ENCODE peak calls at places on chromosome 21, in four cellular contexts. Q, M, I and O are unnamed samples.

GRCh38 chr21:41825216-41825615 is 53.9 kb downstream of the PRDM15 start:
- DNase-seq in Q (no peak), M (no peak), I (no peak), O (no peak)

GRCh38 chr21:34243562-34243961 is 120.2 kb upstream of the KCNE2 start:
- DNase-seq in M (peak), Q (no peak), I (peak), O (peak)

GRCh38 chr21:35179990-35180557 is 131.0 kb upstream of the RUNX1 start:
- DNase-seq in M (no peak), Q (no peak), I (no peak), O (no peak)

GRCh38 chr21:36104306-36105300 is 30.3 kb upstream of the CBR3 start:
- DNase-seq in I (peak), M (no peak), Q (peak), O (peak)

GRCh38 chr21:14554948-14555347 is 8.8 kb upstream of the SAMSN1 start:
- DNase-seq in M (no peak), I (no peak), Q (no peak), O (no peak)

GRCh38 chr21:33691945-33692594 is 49.8 kb downstream of the ITSN1 start:
- DNase-seq in Q (no peak), M (no peak), I (no peak), O (no peak)

GRCh38 chr21:41597227-41597626 is 89.3 kb upstream of the TMPRSS2 start:
- DNase-seq in I (no peak), M (no peak), Q (no peak), O (no peak)

GRCh38 chr21:17451364-17451869 is 61.4 kb upstream of the CXADR start:
- DNase-seq in Q (no peak), M (peak), I (no peak), O (no peak)

GRCh38 chr21:27190601-27191000 is 223.7 kb upstream of the ADAMTS5 start:
- DNase-seq in M (no peak), Q (no peak), I (no peak), O (no peak)

GRCh38 chr21:34881421-34881820 is 167.7 kb downstream of the RUNX1 start:
- DNase-seq in I (no peak), M (no peak), Q (no peak), O (no peak)

GRCh38 chr21:16651956-16652355 is 860.9 kb upstream of the CXADR start:
- DNase-seq in M (no peak), Q (no peak), I (no peak), O (no peak)

GRCh38 chr21:21165063-21165645 is 166.9 kb downstream of the NCAM2 start:
- DNase-seq in I (no peak), M (no peak), Q (no peak), O (no peak)

GRCh38 chr21:41898998-41899397 is 19.9 kb upstream of the PRDM15 start:
- DNase-seq in M (no peak), Q (no peak), I (no peak), O (no peak)

GRCh38 chr21:14262039-14262438 is 46.1 kb downstream of the RBM11 start:
- DNase-seq in Q (no peak), I (no peak), M (no peak), O (no peak)

DNA sequence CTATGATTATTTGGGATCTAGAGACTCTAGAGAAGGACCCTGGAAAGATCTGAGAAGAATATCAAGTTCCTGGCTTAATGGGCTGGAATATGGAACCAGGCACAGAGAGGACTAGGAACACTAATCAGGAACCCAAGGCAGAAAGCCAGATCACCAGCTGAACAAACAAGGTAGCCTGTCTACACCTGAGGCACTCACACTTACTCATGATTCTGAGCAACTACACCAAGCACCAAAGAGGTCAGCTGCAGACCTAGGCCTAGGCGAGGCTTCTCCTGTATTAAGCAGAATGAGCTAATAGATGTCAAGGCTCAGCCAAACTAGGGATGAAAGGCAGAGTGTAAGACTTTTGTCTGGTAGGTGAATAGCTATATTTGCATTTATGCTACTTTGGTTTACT is 368.1 kb downstream of the LTN1 start:
- DNase-seq in Q (no peak), I (no peak), M (no peak), O (no peak)
- TF ChIP-seq FOSL1 in Q (no peak), I (no peak), M (no peak), O (no peak)

GRCh38 chr21:46254208-46254975 is 25.8 kb upstream of the LSS start:
- DNase-seq in M (no peak), Q (no peak), I (no peak), O (no peak)
- TF ChIP-seq FOSL1 in M (no peak), Q (no peak), I (no peak), O (no peak)

GRCh38 chr21:37636152-37636860 is 269.7 kb downstream of the DYRK1A start:
- DNase-seq in I (no peak), M (no peak), Q (no peak), O (no peak)
- TF ChIP-seq FOSL1 in I (no peak), M (no peak), Q (no peak), O (no peak)

GRCh38 chr21:44083631-44084291 is 23.4 kb upstream of the PWP2 start:
- DNase-seq in Q (no peak), I (no peak), M (no peak), O (no peak)
- TF ChIP-seq FOSL1 in Q (no peak), I (no peak), M (no peak), O (no peak)

GRCh38 chr21:31305888-31306287 is 38.2 kb downstream of the TIAM1 start:
- DNase-seq in M (no peak), I (no peak), Q (no peak), O (no peak)

GRCh38 chr21:31308584-31308983 is 35.5 kb downstream of the TIAM1 start:
- DNase-seq in M (no peak), Q (no peak), I (no peak), O (no peak)

GRCh38 chr21:31316488-31317169 is 27.4 kb downstream of the TIAM1 start:
- DNase-seq in I (peak), M (no peak), Q (no peak), O (no peak)

GRCh38 chr21:31316072-31316471 is 28.0 kb downstream of the TIAM1 start:
- DNase-seq in I (no peak), M (no peak), Q (no peak), O (no peak)

GRCh38 chr21:31310750-31311149 is 33.3 kb downstream of the TIAM1 start:
- DNase-seq in I (no peak), Q (no peak), M (no peak), O (no peak)
- TF ChIP-seq FOSL1 in I (no peak), Q (no peak), M (no peak), O (no peak)

DNA sequence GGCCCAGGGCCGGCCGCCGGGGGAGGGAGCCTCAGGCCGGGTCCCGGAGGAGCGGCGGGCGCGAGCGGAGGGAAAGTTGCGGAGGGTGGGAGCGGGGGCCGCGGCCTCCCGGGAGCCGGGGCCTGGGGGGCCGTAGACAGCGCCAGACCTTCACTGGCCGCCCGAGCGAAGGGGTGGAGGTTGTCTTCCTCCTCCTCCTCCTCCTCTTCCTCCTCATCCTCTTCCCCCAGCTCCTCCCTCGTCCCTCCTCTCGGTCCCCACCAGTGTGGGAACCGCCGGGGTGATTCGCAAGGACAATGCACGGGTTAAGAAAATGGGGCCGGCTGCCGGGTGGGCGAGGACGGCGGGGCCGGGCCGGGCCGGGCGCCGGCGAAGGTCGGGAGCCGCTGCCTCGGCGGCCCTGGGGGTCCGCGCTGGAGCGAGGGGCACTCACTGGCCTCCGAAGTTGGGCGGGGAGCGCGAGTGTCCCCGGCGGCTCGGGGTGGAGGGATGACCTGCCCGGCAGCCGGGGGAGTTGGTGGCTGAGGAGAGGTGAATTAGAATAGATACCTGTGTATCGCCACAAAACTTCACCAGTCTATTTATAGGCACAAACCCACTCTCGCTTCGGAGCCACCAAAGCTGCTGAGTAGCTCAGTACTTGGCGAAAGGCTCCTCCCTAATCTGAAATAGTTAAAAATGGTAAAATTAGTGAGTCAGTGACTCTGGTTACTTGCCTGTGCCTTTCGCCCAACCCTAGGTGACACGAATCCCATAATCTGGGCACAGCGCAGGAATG is 1.4 kb downstream of the DYRK1A start:
- DNase-seq in I (no peak), Q (no peak), M (no peak), O (no peak)
- TF ChIP-seq FOSL1 in I (no peak), Q (no peak), M (no peak), O (no peak)

GRCh38 chr21:25501448-25501847 is 105.8 kb downstream of the MRPL39 start:
- DNase-seq in Q (no peak), M (no peak), I (no peak), O (no peak)

GRCh38 chr21:25500598-25500997 is 106.7 kb downstream of the MRPL39 start:
- DNase-seq in I (no peak), M (no peak), Q (no peak), O (no peak)

GRCh38 chr21:25503981-25504380 is 103.3 kb downstream of the MRPL39 start:
- DNase-seq in M (no peak), I (no peak), Q (no peak), O (no peak)

GRCh38 chr21:25506268-25506667 is 101.0 kb downstream of the MRPL39 start:
- DNase-seq in Q (no peak), I (no peak), M (no peak), O (no peak)

GRCh38 chr21:25501996-25502665 is 105.2 kb downstream of the MRPL39 start:
- DNase-seq in I (no peak), Q (no peak), M (no peak), O (no peak)
- TF ChIP-seq FOSL1 in I (no peak), Q (no peak), M (no peak), O (no peak)